ENCODE peak calls at places on chromosomes 4 and X, in five cellular contexts. M is GM12878, U is K562, S is HepG2, A is SK-N-SH. D is an unnamed sample.

GRCh38 chrX:138710311-138710791 is 1.2 kb downstream of the FGF13 start:
- DNase-seq in U (no peak), M (no peak), A (no peak), S (no peak), D (no peak)

GRCh38 chrX:135087867-135088266 is 32.5 kb downstream of the ETDB start:
- DNase-seq in S (no peak), U (no peak), A (no peak), M (no peak), D (no peak)

GRCh38 chr4:58138786-58139185 is 1028.6 kb upstream of the IGFBP7 start:
- DNase-seq in M (no peak), A (peak), S (no peak), U (no peak), D (no peak)

GRCh38 chr4:158161561-158162354 is 11.1 kb downstream of the GASK1B start:
- DNase-seq in U (no peak), S (no peak), M (no peak), A (no peak), D (peak)

GRCh38 chrX:14873676-14874049 is 442 bp downstream of the MOSPD2 start:
- DNase-seq in S (no peak), A (no peak), M (no peak), U (no peak), D (no peak)

GRCh38 chr4:154578919-154579318 is 11.6 kb downstream of the FGA start:
- DNase-seq in S (no peak), A (no peak), U (no peak), M (no peak), D (no peak)

GRCh38 chr4:183099537-183100297 is 660 bp downstream of the WWC2 start:
- DNase-seq in A (no peak), U (peak), S (peak), M (no peak), D (no peak)

GRCh38 chrX:5617666-5618065 is 611.0 kb downstream of the NLGN4X start:
- DNase-seq in M (no peak), A (no peak), U (no peak), S (no peak), D (no peak)

GRCh38 chrX:38375888-38376287 is 23.5 kb downstream of the OTC start:
- DNase-seq in M (no peak), A (peak), S (no peak), U (no peak), D (no peak)

DNA sequence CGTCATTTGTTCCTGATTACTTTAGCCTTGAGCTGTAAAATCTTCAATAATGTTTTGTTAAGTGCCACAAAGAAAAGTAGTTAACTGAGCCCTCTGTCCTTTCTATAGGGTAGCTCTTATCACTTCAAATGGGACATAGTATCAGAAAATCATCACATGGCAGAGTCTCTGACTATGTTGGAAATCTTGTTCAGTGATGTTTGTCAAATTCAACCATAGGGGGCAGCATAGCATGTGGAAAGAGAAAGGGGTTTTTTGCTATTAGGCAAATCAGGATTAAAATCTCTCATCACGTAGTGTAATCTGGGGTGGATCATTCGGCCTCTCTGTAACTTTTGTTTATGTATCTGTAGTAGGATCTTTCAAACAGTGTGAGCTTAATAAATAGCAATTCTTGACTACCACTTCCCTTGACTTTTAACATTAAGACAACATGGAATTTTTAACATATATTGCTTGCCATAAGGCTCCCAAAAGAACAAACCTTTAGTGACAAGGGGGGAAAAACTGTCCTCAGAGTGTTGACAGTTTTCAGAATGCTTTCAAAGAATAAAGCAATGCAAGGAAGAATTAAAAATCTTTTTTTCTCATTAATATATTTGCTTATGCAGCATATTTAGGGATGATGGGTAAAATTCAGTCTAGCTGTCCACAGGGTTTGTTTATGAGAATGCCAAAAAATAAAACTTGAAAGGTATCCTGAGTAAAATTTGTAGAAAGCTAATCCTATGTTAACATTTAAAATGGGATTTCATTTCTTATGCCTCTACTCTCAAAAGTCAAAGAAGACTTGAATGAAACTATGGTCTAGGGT is 127.2 kb downstream of the FBXW7 start:
- DNase-seq in M (no peak), S (peak), A (peak), U (peak), D (peak)
- TF ChIP-seq MXI1 in M (no peak), S (no peak), A (no peak), U (no peak), D (no peak)

GRCh38 chr4:26215725-26216124 is 105.1 kb upstream of the RBPJ start:
- DNase-seq in M (no peak), U (no peak), S (no peak), A (peak), D (no peak)

GRCh38 chr4:26213317-26213716 is 107.5 kb upstream of the RBPJ start:
- DNase-seq in A (no peak), M (no peak), S (no peak), U (no peak), D (no peak)

GRCh38 chr4:26214994-26215393 is 105.8 kb upstream of the RBPJ start:
- DNase-seq in S (no peak), A (no peak), M (no peak), U (no peak), D (no peak)

GRCh38 chr4:26208237-26208985 is 112.4 kb upstream of the RBPJ start:
- DNase-seq in U (no peak), M (no peak), S (no peak), A (no peak), D (no peak)

DNA sequence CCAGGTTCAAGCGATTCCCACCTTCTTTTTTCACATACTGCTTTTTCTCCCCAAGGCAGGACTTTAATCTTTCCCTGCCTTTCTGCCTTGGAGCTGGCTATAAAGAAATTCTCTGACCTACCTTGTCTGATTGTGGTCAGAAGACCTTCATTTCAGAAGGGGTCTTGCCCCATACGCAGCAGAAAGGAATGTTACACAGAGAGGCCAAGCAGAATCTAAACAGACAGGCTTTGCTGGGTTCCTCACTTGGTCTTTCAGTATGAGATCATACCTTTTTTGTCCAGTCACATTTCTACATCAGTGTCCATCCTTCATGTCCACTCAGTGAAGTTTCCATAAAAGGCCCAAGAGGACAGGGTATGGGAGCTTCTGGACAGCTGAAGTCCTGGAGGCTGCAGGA is 108.3 kb upstream of the RBPJ start:
- DNase-seq in A (no peak), S (no peak), M (no peak), U (no peak), D (no peak)
- TF ChIP-seq MXI1 in A (no peak), S (no peak), M (no peak), U (no peak), D (no peak)

DNA sequence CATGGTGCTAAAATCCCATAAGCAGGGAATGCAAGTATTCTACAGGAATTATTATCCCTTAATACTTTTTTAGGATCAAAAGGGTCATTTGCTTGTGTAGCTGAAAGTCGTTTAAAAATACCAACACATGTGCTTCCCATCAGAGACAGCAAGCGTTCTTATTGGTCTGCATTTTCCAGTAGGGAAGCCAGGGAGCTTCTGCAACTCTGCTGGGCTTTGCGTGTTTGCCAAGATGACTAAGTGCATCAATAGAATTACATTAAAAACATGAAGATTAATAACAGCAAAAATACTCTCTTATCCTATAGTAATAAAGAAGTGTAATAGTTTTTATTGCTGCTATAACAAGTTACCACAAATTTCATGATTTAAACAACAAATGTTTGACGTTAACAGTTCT is 111.2 kb downstream of the QDPR start:
- DNase-seq in A (no peak), S (no peak), M (no peak), U (no peak), D (no peak)
- TF ChIP-seq MXI1 in A (no peak), S (no peak), M (no peak), U (no peak), D (no peak)

DNA sequence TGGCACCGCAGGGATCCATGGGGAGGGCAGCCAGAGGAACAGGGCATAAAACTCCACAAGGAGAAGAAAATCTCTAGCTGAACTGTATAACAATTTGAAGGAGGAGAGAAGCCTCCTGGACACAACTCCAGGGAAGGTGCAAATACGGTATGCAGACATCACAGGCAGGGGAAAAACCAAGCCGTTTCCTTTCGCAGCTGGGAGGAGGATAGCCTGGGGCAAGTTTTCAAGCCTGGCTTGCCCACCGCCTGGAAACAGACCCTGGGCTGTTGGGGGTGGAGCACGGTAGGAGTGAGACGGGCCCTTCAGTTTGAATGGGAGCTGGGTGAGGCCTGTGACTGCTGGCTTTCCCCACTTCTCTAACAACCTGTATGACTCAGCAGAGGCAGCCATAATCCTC is 43.4 kb upstream of the TAF9B start:
- DNase-seq in S (no peak), U (no peak), M (no peak), A (no peak), D (no peak)
- TF ChIP-seq MXI1 in S (no peak), U (no peak), M (no peak), A (no peak), D (no peak)

GRCh38 chr4:87659247-87659931 is 9.3 kb downstream of the DMP1 start:
- DNase-seq in A (no peak), M (no peak), U (no peak), S (no peak), D (no peak)
- TF ChIP-seq MXI1 in A (no peak), M (no peak), U (no peak), S (no peak), D (no peak)

GRCh38 chr4:1207157-1207470 is 34.7 kb upstream of the SPON2 start:
- DNase-seq in S (no peak), U (no peak), A (no peak), M (no peak), D (no peak)

GRCh38 chr4:1208970-1209704 is 36.8 kb upstream of the SPON2 start:
- DNase-seq in M (no peak), S (no peak), U (no peak), A (no peak), D (peak)

GRCh38 chr4:1209821-1210220 is 37.4 kb upstream of the SPON2 start:
- DNase-seq in U (peak), A (peak), M (no peak), S (no peak), D (peak)

GRCh38 chr4:1207603-1208265 is 35.4 kb upstream of the SPON2 start:
- DNase-seq in U (no peak), A (peak), M (no peak), S (no peak), D (peak)

GRCh38 chr4:1208266-1208961 is 36.0 kb upstream of the SPON2 start:
- DNase-seq in M (no peak), S (no peak), U (no peak), A (no peak), D (no peak)
- TF ChIP-seq MXI1 in M (no peak), S (no peak), U (no peak), A (no peak), D (no peak)

DNA sequence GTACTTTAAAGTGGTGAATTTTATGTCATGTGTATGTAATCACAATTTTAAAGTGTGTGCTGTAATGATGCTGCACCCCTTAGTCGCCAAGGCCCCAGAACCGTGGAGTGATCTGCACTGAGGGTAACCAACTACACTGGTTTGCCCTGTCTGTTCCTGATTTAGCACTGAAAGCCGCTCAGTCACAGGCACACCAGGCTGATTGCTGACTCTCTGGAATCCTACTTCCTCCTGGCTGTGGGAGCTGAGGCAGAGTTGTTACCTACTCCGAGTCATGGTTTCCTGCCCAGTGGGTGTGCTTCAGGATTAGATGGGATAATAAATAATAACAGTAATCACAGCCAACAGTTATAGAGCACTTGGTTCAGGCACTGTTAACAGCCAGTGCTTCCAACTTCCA is 645.4 kb downstream of the BCOR start:
- DNase-seq in U (no peak), A (no peak), M (no peak), S (no peak), D (no peak)
- TF ChIP-seq MXI1 in U (no peak), A (no peak), M (no peak), S (no peak), D (no peak)